ENCODE peak calls at places on chromosomes 12 and 14, in eight cellular contexts. J, X, O, F, L, E, K and R are unnamed samples.

GRCh38 chr12:94437303-94437702 is 22.4 kb downstream of the CEP83 start:
- DNase-seq in J (no peak), X (no peak), O (no peak), F (no peak), L (no peak), E (no peak), K (no peak), R (no peak)

GRCh38 chr12:93079271-93079670 is 150.2 kb upstream of the EEA1 start:
- DNase-seq in J (no peak), X (no peak), O (no peak), F (no peak), L (no peak), E (no peak), K (no peak), R (no peak)

GRCh38 chr12:20448781-20449180 is 80.4 kb downstream of the PDE3A start:
- DNase-seq in J (no peak), X (no peak), O (no peak), F (no peak), L (no peak), E (no peak), K (no peak), R (no peak)

GRCh38 chr12:6336859-6337744 is 4.8 kb downstream of the TNFRSF1A start:
- DNase-seq in J (no peak), X (no peak), O (peak; percentile 49), F (no peak), L (no peak), E (no peak), K (no peak), R (peak; percentile 85)

GRCh38 chr12:89461649-89462612 is 62.7 kb downstream of the GALNT4 start:
- DNase-seq in J (no peak), X (peak; percentile 1), O (peak; percentile 88), F (no peak), L (no peak), E (peak; percentile 5), K (no peak), R (peak; percentile 47)

GRCh38 chr14:64942531-64943111 is at the start of gene GPX2:
- DNase-seq in J (no peak), X (no peak), O (no peak), F (peak; percentile 90), L (no peak), E (no peak), K (no peak), R (no peak)

GRCh38 chr12:57881035-57881973 is 34.8 kb upstream of the CTDSP2 start:
- DNase-seq in J (no peak), X (no peak), O (no peak), F (no peak), L (no peak), E (no peak), K (no peak), R (no peak)

GRCh38 chr12:16939871-16940306 is 333.9 kb upstream of the LMO3 start:
- DNase-seq in J (no peak), X (peak; percentile 10), O (peak; percentile 59), F (no peak), L (no peak), E (peak; percentile 41), K (no peak), R (peak; percentile 2)

GRCh38 chr14:75718199-75718598 is 57.2 kb downstream of the TTLL5 start:
- DNase-seq in J (no peak), X (no peak), O (no peak), F (no peak), L (no peak), E (no peak), K (no peak), R (no peak)

GRCh38 chr12:120713861-120714482 is 3.7 kb downstream of the UNC119B start:
- DNase-seq in J (peak; percentile 63), X (peak; percentile 64), O (peak; percentile 87), F (peak; percentile 83), L (no peak), E (no peak), K (peak; percentile 74), R (peak; percentile 55)

GRCh38 chr14:99910337-99911268 is 117.4 kb downstream of the EML1 start:
- DNase-seq in J (no peak), X (no peak), O (peak; percentile 62), F (no peak), L (no peak), E (no peak), K (no peak), R (no peak)

GRCh38 chr12:51198568-51199400 is 19.1 kb downstream of the POU6F1 start:
- DNase-seq in J (no peak), X (no peak), O (no peak), F (no peak), L (no peak), E (no peak), K (no peak), R (no peak)

GRCh38 chr12:105455250-105455649 is 124.8 kb downstream of the C12orf75 start:
- DNase-seq in J (no peak), X (no peak), O (no peak), F (no peak), L (no peak), E (no peak), K (no peak), R (no peak)

GRCh38 chr12:11580125-11580751 is 69.2 kb upstream of the ETV6 start:
- DNase-seq in J (no peak), X (no peak), O (peak; percentile 94), F (peak; percentile 52), L (no peak), E (no peak), K (peak; percentile 25), R (no peak)

GRCh38 chr12:97757431-97758091 is 295.0 kb downstream of the RMST start:
- DNase-seq in J (no peak), X (no peak), O (peak; percentile 39), F (no peak), L (no peak), E (no peak), K (no peak), R (no peak)

GRCh38 chr12:42893802-42894201 is 304.3 kb upstream of the PRICKLE1 start:
- DNase-seq in J (no peak), X (no peak), O (no peak), F (no peak), L (no peak), E (no peak), K (peak; percentile 1), R (no peak)